ENCODE peak calls at places on chromosome 1, in eight cellular contexts. P, F, K, V, M, L, O and C are unnamed samples.

GRCh38 chr1:229410692-229411433 is 23.0 kb downstream of the ACTA1 start:
- DNase-seq in M (peak; percentile 43), O (peak; percentile 54), P (no peak), K (peak; percentile 70), F (peak; percentile 69), L (peak; percentile 99), V (peak; percentile 88), C (peak; percentile 49)

GRCh38 chr1:212293579-212293978 is 8.4 kb downstream of the PPP2R5A start:
- DNase-seq in O (peak; percentile 40), K (no peak), F (no peak), L (peak; percentile 24), P (no peak), V (peak; percentile 23), M (no peak), C (no peak)

GRCh38 chr1:32963746-32964460 is 706 bp downstream of the RNF19B start:
- DNase-seq in M (peak; percentile 70), F (no peak), O (peak; percentile 22), K (peak; percentile 54), L (peak; percentile 71), V (peak; percentile 50), P (peak; percentile 63), C (no peak)

GRCh38 chr1:5990913-5991783 is 1.1 kb downstream of the NPHP4 start:
- DNase-seq in K (no peak), M (peak; percentile 41), P (peak; percentile 31), V (no peak), F (no peak), L (peak; percentile 53), O (peak; percentile 9), C (no peak)

GRCh38 chr1:219215477-219215876 is 41.8 kb downstream of the LYPLAL1 start:
- DNase-seq in K (no peak), V (no peak), M (no peak), L (peak; percentile 22), F (no peak), P (no peak), O (no peak), C (no peak)

GRCh38 chr1:186404454-186405051 is 28.9 kb downstream of the ODR4 start:
- DNase-seq in F (no peak), L (peak; percentile 58), O (peak; percentile 70), V (peak; percentile 19), K (peak; percentile 2), P (peak; percentile 52), M (no peak), C (no peak)

GRCh38 chr1:47664356-47664755 is 226.5 kb downstream of the FOXD2 start:
- DNase-seq in O (no peak), V (no peak), L (no peak), P (no peak), K (no peak), F (no peak), M (no peak), C (no peak)

GRCh38 chr1:177340601-177341067 is 169.9 kb downstream of the BRINP2 start:
- DNase-seq in M (no peak), F (no peak), L (no peak), P (no peak), K (no peak), O (no peak), V (no peak), C (no peak)

GRCh38 chr1:215146252-215146975 is 63.9 kb downstream of the KCNK2 start:
- DNase-seq in V (peak; percentile 12), F (no peak), O (peak; percentile 70), M (peak; percentile 5), P (no peak), K (peak; percentile 31), L (peak; percentile 43), C (peak; percentile 4)

GRCh38 chr1:112544753-112545152 is 36.0 kb downstream of the WNT2B start:
- DNase-seq in F (no peak), O (peak; percentile 75), L (no peak), V (no peak), K (no peak), P (no peak), M (no peak), C (no peak)

GRCh38 chr1:33220701-33221384 is 35.4 kb upstream of the ZNF362 start:
- DNase-seq in L (no peak), K (peak; percentile 52), F (no peak), M (no peak), P (no peak), V (peak; percentile 79), O (no peak), C (peak; percentile 69)

GRCh38 chr1:85616011-85616705 is 35.6 kb downstream of the CCN1 start:
- DNase-seq in F (no peak), O (no peak), K (no peak), L (no peak), V (no peak), M (no peak), P (no peak), C (no peak)

GRCh38 chr1:51336711-51337110 is 6.3 kb upstream of the TTC39A start:
- DNase-seq in M (no peak), K (no peak), V (no peak), F (no peak), L (no peak), P (no peak), O (no peak), C (no peak)